ENCODE peak calls at places on chromosome 7, in five cellular contexts. I is GM23248, O is T-helper 9 cell, K is amniotic stem cell, H is spleen. C is an unnamed sample.

GRCh38 chr7:66769833-66770512 is 29.4 kb downstream of the RABGEF1 start:
- DNase-seq in K (no peak), H (no peak), I (peak), O (no peak), C (no peak)

GRCh38 chr7:111931958-111932357 is 274.2 kb downstream of the DOCK4 start:
- DNase-seq in K (no peak), I (no peak), O (no peak), H (no peak), C (no peak)

GRCh38 chr7:94178247-94178646 is 174.1 kb upstream of the BET1 start:
- DNase-seq in O (no peak), H (no peak), I (no peak), K (no peak), C (peak)

GRCh38 chr7:95199779-95200558 is 124.4 kb downstream of the PON1 start:
- DNase-seq in K (no peak), O (no peak), I (peak), H (no peak), C (no peak)

GRCh38 chr7:20474244-20474643 is 141.2 kb upstream of the ABCB5 start:
- DNase-seq in O (no peak), K (no peak), H (no peak), I (no peak), C (no peak)

GRCh38 chr7:158017226-158018060 is 570.2 kb downstream of the PTPRN2 start:
- DNase-seq in H (peak), I (no peak), O (no peak), K (no peak), C (no peak)

GRCh38 chr7:85074-85945 is 107.1 kb upstream of the FAM20C start:
- DNase-seq in O (no peak), K (no peak), I (peak), H (no peak), C (no peak)

GRCh38 chr7:11077816-11078215 is 104.1 kb downstream of the PHF14 start:
- DNase-seq in O (no peak), H (no peak), K (no peak), I (no peak), C (no peak)

GRCh38 chr7:16951483-16952080 is 69.8 kb upstream of the AGR3 start:
- DNase-seq in I (peak), O (no peak), K (no peak), H (no peak), C (no peak)

GRCh38 chr7:64874114-64874513 is 29.0 kb upstream of the ZNF273 start:
- DNase-seq in H (no peak), O (no peak), I (no peak), K (no peak), C (no peak)

GRCh38 chr7:5217396-5217795 is 27.4 kb downstream of the WIPI2 start:
- DNase-seq in O (no peak), H (peak), K (no peak), I (no peak), C (no peak)

GRCh38 chr7:98227939-98228338 is 16.7 kb downstream of the BHLHA15 start:
- DNase-seq in K (no peak), I (no peak), O (no peak), H (no peak), C (no peak)

GRCh38 chr7:131124867-131125266 is 202.8 kb upstream of the MKLN1 start:
- DNase-seq in H (no peak), O (no peak), K (no peak), I (no peak), C (no peak)

GRCh38 chr7:31318308-31318707 is 22.2 kb downstream of the NEUROD6 start:
- DNase-seq in I (no peak), K (no peak), O (no peak), H (no peak), C (no peak)

GRCh38 chr7:74187915-74188675 is 13.9 kb downstream of the EIF4H start:
- DNase-seq in H (no peak), O (no peak), I (peak), K (no peak), C (no peak)

GRCh38 chr7:148702876-148703670 is 4.4 kb downstream of the CUL1 start:
- DNase-seq in K (no peak), O (no peak), I (peak), H (no peak), C (no peak)

GRCh38 chr7:149880871-149881301 is 7.1 kb downstream of the ATP6V0E2 start:
- DNase-seq in K (no peak), O (no peak), I (no peak), H (no peak), C (no peak)

C was measured in GM19239.